ENCODE peak calls at places on chromosomes 3 and 15, in eight cellular contexts. Y is RPMI7951; D is MG63; A is right lobe of liver; I is activated CD4-positive, alpha-beta T cell treated with anti-CD3 and anti-CD28 coated beads, Interleukin-2, amount 50 U/mL, for 1 hour; L is activated T-helper 9 cell treated with anti-CD3 and anti-CD28 coated beads, Interleukin-2, amount 50 U/mL, for 16 hours; G is stromal cell of bone marrow; O is psoas muscle. X is an unnamed sample.

GRCh38 chr3:186012137-186012536 is 74.3 kb upstream of the TRA2B start:
- DNase-seq in Y (no peak), D (no peak), A (no peak), I (no peak), L (no peak), G (no peak), O (no peak), X (no peak)

GRCh38 chr3:193791041-193792032 is 198.3 kb downstream of the OPA1 start:
- DNase-seq in Y (no peak), D (no peak), A (no peak), I (no peak), L (no peak), G (no peak), O (no peak), X (no peak)

GRCh38 chr15:72782993-72783562 is 480 bp downstream of the ADPGK start:
- DNase-seq in Y (peak), D (peak), A (no peak), I (peak), L (no peak), G (no peak), O (no peak), X (peak)

GRCh38 chr3:42123012-42123581 is 31.9 kb downstream of the TRAK1 start:
- DNase-seq in Y (peak), D (peak), A (no peak), I (no peak), L (no peak), G (no peak), O (no peak), X (no peak)

GRCh38 chr3:129656659-129657247 is 50.3 kb upstream of the PLXND1 start:
- DNase-seq in Y (no peak), D (no peak), A (peak), I (no peak), L (no peak), G (no peak), O (no peak), X (no peak)

GRCh38 chr3:184145120-184145524 is 10.0 kb downstream of the EIF2B5 start:
- DNase-seq in Y (peak), D (peak), A (no peak), I (peak), L (no peak), G (no peak), O (peak), X (no peak)

GRCh38 chr3:8757551-8758518 is 11.6 kb downstream of the OXTR start:
- DNase-seq in Y (peak), D (peak), A (no peak), I (no peak), L (no peak), G (peak), O (peak), X (no peak)

GRCh38 chr15:51697150-51697549 is 15.8 kb downstream of the SCG3 start:
- DNase-seq in Y (no peak), D (no peak), A (no peak), I (no peak), L (no peak), G (no peak), O (no peak), X (no peak)

GRCh38 chr15:47523669-47524068 is 193.6 kb upstream of the SEMA6D start:
- DNase-seq in Y (no peak), D (no peak), A (no peak), I (no peak), L (no peak), G (peak), O (no peak), X (no peak)

GRCh38 chr3:27791956-27792355 is 69.8 kb upstream of the EOMES start:
- DNase-seq in Y (no peak), D (no peak), A (no peak), I (no peak), L (no peak), G (no peak), O (no peak), X (no peak)

GRCh38 chr3:14915636-14916222 is 31.7 kb upstream of the NR2C2 start:
- DNase-seq in Y (peak), D (no peak), A (peak), I (peak), L (no peak), G (no peak), O (no peak), X (no peak)

GRCh38 chr15:91995146-91995545 is 141.6 kb downstream of the SLCO3A1 start:
- DNase-seq in Y (no peak), D (no peak), A (no peak), I (no peak), L (no peak), G (no peak), O (no peak), X (no peak)

GRCh38 chr3:4674216-4674615 is 181.1 kb downstream of the ITPR1 start:
- DNase-seq in Y (no peak), D (no peak), A (no peak), I (no peak), L (no peak), G (peak), O (no peak), X (no peak)

GRCh38 chr15:41857316-41857715 is 18.7 kb downstream of the PLA2G4B start:
- DNase-seq in Y (no peak), D (no peak), A (no peak), I (no peak), L (no peak), G (no peak), O (no peak), X (no peak)

GRCh38 chr3:193572426-193572908 is 17.8 kb upstream of the ATP13A4 start:
- DNase-seq in Y (peak), D (peak), A (peak), I (peak), L (peak), G (peak), O (peak), X (peak)

GRCh38 chr3:139772539-139773500 is 95.0 kb upstream of the NMNAT3 start:
- DNase-seq in Y (peak), D (peak), A (no peak), I (no peak), L (no peak), G (peak), O (no peak), X (no peak)

GRCh38 chr15:52568569-52569243 is at the start of gene ARPP19:
- DNase-seq in Y (peak), D (peak), A (peak), I (peak), L (peak), G (peak), O (peak), X (peak)

GRCh38 chr15:89893027-89893426 is 767 bp downstream of the AP3S2 start:
- DNase-seq in Y (no peak), D (no peak), A (no peak), I (no peak), L (no peak), G (no peak), O (no peak), X (no peak)

GRCh38 chr15:35932541-35932940 is 386.6 kb upstream of the DPH6 start:
- DNase-seq in Y (no peak), D (no peak), A (no peak), I (no peak), L (no peak), G (no peak), O (no peak), X (no peak)

GRCh38 chr3:189457201-189457607 is 174.0 kb upstream of the TP63 start:
- DNase-seq in Y (peak), D (peak), A (no peak), I (no peak), L (no peak), G (no peak), O (no peak), X (no peak)

GRCh38 chr3:71062920-71063767 is 520.4 kb downstream of the FOXP1 start:
- DNase-seq in Y (peak), D (no peak), A (no peak), I (no peak), L (no peak), G (no peak), O (no peak), X (no peak)

GRCh38 chr15:68205949-68206539 is 912 bp upstream of the CALML4 start:
- DNase-seq in Y (no peak), D (no peak), A (peak), I (no peak), L (no peak), G (no peak), O (peak), X (peak)

GRCh38 chr15:89167267-89168176 is 53.9 kb downstream of the RLBP1 start:
- DNase-seq in Y (peak), D (peak), A (no peak), I (no peak), L (peak), G (peak), O (peak), X (no peak)

GRCh38 chr15:48176097-48176496 is 2.0 kb downstream of the MYEF2 start:
- DNase-seq in Y (peak), D (no peak), A (no peak), I (no peak), L (no peak), G (no peak), O (no peak), X (no peak)

GRCh38 chr3:40387895-40388254 is 891 bp downstream of the ENTPD3 start:
- DNase-seq in Y (no peak), D (no peak), A (no peak), I (no peak), L (no peak), G (no peak), O (no peak), X (no peak)

GRCh38 chr3:153165211-153165815 is 3.3 kb downstream of the RAP2B start:
- DNase-seq in Y (peak), D (no peak), A (no peak), I (no peak), L (no peak), G (no peak), O (no peak), X (no peak)